ENCODE peak calls at places on chromosomes 2 and 18, in seven cellular contexts. T, P, O, D, R, V and W are unnamed samples.
A peak's percentile ranks its signal among the peaks of the same experiment; 100 is the strongest.

GRCh38 chr2:61165946-61166345 is 4.0 kb downstream of the C2orf74 start:
- DNase-seq in V (no peak), D (no peak), T (peak; percentile 23), P (no peak), O (no peak), R (no peak), W (no peak)

GRCh38 chr2:26251893-26252292 is 7.2 kb downstream of the HADHB start:
- DNase-seq in T (no peak), V (peak; percentile 36), P (no peak), R (no peak), O (no peak), D (no peak), W (no peak)

GRCh38 chr2:43123486-43123885 is 102.9 kb downstream of the ZFP36L2 start:
- DNase-seq in O (no peak), T (no peak), V (no peak), D (no peak), P (no peak), R (no peak), W (no peak)

GRCh38 chr2:175806115-175806470 is 196.0 kb downstream of the LNPK start:
- DNase-seq in T (no peak), D (no peak), O (no peak), P (no peak), R (no peak), V (no peak), W (no peak)

GRCh38 chr2:61924895-61925663 is 19.6 kb downstream of the COMMD1 start:
- DNase-seq in P (no peak), O (no peak), T (no peak), D (no peak), R (no peak), V (no peak), W (no peak)

GRCh38 chr2:202950592-202950991 is 38.5 kb downstream of the CARF start:
- DNase-seq in P (no peak), V (peak; percentile 16), T (no peak), D (no peak), O (no peak), R (no peak), W (peak; percentile 95)

GRCh38 chr2:39256040-39256439 is 12.3 kb upstream of the CDKL4 start:
- DNase-seq in P (no peak), R (no peak), O (no peak), V (no peak), T (no peak), D (no peak), W (no peak)

GRCh38 chr18:6629635-6630140 is 99.8 kb upstream of the ARHGAP28 start:
- DNase-seq in O (no peak), D (no peak), T (no peak), V (peak; percentile 88), P (no peak), R (no peak), W (no peak)

GRCh38 chr2:126803422-126803775 is 95.3 kb upstream of the TEX51 start:
- DNase-seq in T (no peak), D (no peak), O (no peak), P (no peak), V (no peak), R (no peak), W (no peak)

GRCh38 chr2:55500025-55500424 is 19.5 kb upstream of the CFAP36 start:
- DNase-seq in D (no peak), T (no peak), P (no peak), O (no peak), V (peak; percentile 74), R (no peak), W (peak; percentile 40)